ENCODE peak calls at places on chromosome 1, in ten cellular contexts. One of them, this sample, is unnamed.

GRCh38 chr1:233432916-233433315 is 105.4 kb downstream of the MAP3K21 start:
- DNase-seq in ELF-1: no peak
- DNase-seq in T-helper 9 cell: no peak
- DNase-seq in amniotic stem cell: no peak
- DNase-seq in EH: peak; percentile 1
- DNase-seq in dermis blood vessel endothelial cell: no peak
- DNase-seq in globus pallidus: no peak
- DNase-seq in endothelial cell: no peak
- DNase-seq in stimulated activated CD8-positive, alpha-beta memory T cell treated with anti-CD3 and anti-CD28 coated beads, Interleukin-15, amount 100 ng/mL, for 1 hour: no peak
- DNase-seq in NT2/D1: no peak
- DNase-seq in this sample: no peak

GRCh38 chr1:56491441-56491840 is 87.9 kb downstream of the PLPP3 start:
- DNase-seq in ELF-1: no peak
- DNase-seq in T-helper 9 cell: no peak
- DNase-seq in amniotic stem cell: no peak
- DNase-seq in EH: peak; percentile 86
- DNase-seq in dermis blood vessel endothelial cell: peak; percentile 75
- DNase-seq in globus pallidus: no peak
- DNase-seq in endothelial cell: no peak
- DNase-seq in stimulated activated CD8-positive, alpha-beta memory T cell treated with anti-CD3 and anti-CD28 coated beads, Interleukin-15, amount 100 ng/mL, for 1 hour: no peak
- DNase-seq in NT2/D1: no peak
- DNase-seq in this sample: peak; percentile 78

GRCh38 chr1:115228191-115228590 is 109.9 kb downstream of the NGF start:
- DNase-seq in ELF-1: no peak
- DNase-seq in T-helper 9 cell: no peak
- DNase-seq in amniotic stem cell: no peak
- DNase-seq in EH: no peak
- DNase-seq in dermis blood vessel endothelial cell: no peak
- DNase-seq in globus pallidus: no peak
- DNase-seq in endothelial cell: no peak
- DNase-seq in stimulated activated CD8-positive, alpha-beta memory T cell treated with anti-CD3 and anti-CD28 coated beads, Interleukin-15, amount 100 ng/mL, for 1 hour: no peak
- DNase-seq in NT2/D1: no peak
- DNase-seq in this sample: no peak

GRCh38 chr1:32487182-32487581 is 22.3 kb downstream of the ZBTB8B start:
- DNase-seq in ELF-1: no peak
- DNase-seq in T-helper 9 cell: no peak
- DNase-seq in amniotic stem cell: no peak
- DNase-seq in EH: no peak
- DNase-seq in dermis blood vessel endothelial cell: peak; percentile 50
- DNase-seq in globus pallidus: no peak
- DNase-seq in endothelial cell: no peak
- DNase-seq in stimulated activated CD8-positive, alpha-beta memory T cell treated with anti-CD3 and anti-CD28 coated beads, Interleukin-15, amount 100 ng/mL, for 1 hour: no peak
- DNase-seq in NT2/D1: no peak
- DNase-seq in this sample: peak; percentile 26

GRCh38 chr1:47023268-47024137 is at the start of gene CYP4X1:
- DNase-seq in ELF-1: peak; percentile 37
- DNase-seq in T-helper 9 cell: no peak
- DNase-seq in amniotic stem cell: no peak
- DNase-seq in EH: no peak
- DNase-seq in dermis blood vessel endothelial cell: peak; percentile 71
- DNase-seq in globus pallidus: no peak
- DNase-seq in endothelial cell: peak; percentile 18
- DNase-seq in stimulated activated CD8-positive, alpha-beta memory T cell treated with anti-CD3 and anti-CD28 coated beads, Interleukin-15, amount 100 ng/mL, for 1 hour: no peak
- DNase-seq in NT2/D1: peak; percentile 13
- DNase-seq in this sample: no peak

GRCh38 chr1:14602131-14602530 is 3.6 kb downstream of the KAZN start:
- DNase-seq in ELF-1: peak; percentile 28
- DNase-seq in T-helper 9 cell: no peak
- DNase-seq in amniotic stem cell: no peak
- DNase-seq in EH: no peak
- DNase-seq in dermis blood vessel endothelial cell: no peak
- DNase-seq in globus pallidus: no peak
- DNase-seq in endothelial cell: no peak
- DNase-seq in stimulated activated CD8-positive, alpha-beta memory T cell treated with anti-CD3 and anti-CD28 coated beads, Interleukin-15, amount 100 ng/mL, for 1 hour: no peak
- DNase-seq in NT2/D1: no peak
- DNase-seq in this sample: peak; percentile 62

GRCh38 chr1:58576727-58577675 is at the start of gene TACSTD2:
- DNase-seq in ELF-1: peak; percentile 82
- DNase-seq in T-helper 9 cell: no peak
- DNase-seq in amniotic stem cell: no peak
- DNase-seq in EH: no peak
- DNase-seq in dermis blood vessel endothelial cell: peak; percentile 72
- DNase-seq in globus pallidus: no peak
- DNase-seq in endothelial cell: peak; percentile 33
- DNase-seq in stimulated activated CD8-positive, alpha-beta memory T cell treated with anti-CD3 and anti-CD28 coated beads, Interleukin-15, amount 100 ng/mL, for 1 hour: no peak
- DNase-seq in NT2/D1: no peak
- DNase-seq in this sample: no peak

GRCh38 chr1:26848947-26849774 is 13.8 kb upstream of the SFN start:
- DNase-seq in ELF-1: no peak
- DNase-seq in T-helper 9 cell: no peak
- DNase-seq in amniotic stem cell: no peak
- DNase-seq in EH: peak; percentile 83
- DNase-seq in dermis blood vessel endothelial cell: peak; percentile 77
- DNase-seq in globus pallidus: no peak
- DNase-seq in endothelial cell: no peak
- DNase-seq in stimulated activated CD8-positive, alpha-beta memory T cell treated with anti-CD3 and anti-CD28 coated beads, Interleukin-15, amount 100 ng/mL, for 1 hour: no peak
- DNase-seq in NT2/D1: no peak
- DNase-seq in this sample: peak; percentile 95

GRCh38 chr1:94237291-94238226 is at the start of gene ARHGAP29:
- DNase-seq in ELF-1: peak; percentile 92
- DNase-seq in T-helper 9 cell: no peak
- DNase-seq in amniotic stem cell: peak; percentile 40
- DNase-seq in EH: peak; percentile 77
- DNase-seq in dermis blood vessel endothelial cell: peak; percentile 92
- DNase-seq in globus pallidus: no peak
- DNase-seq in endothelial cell: peak; percentile 94
- DNase-seq in stimulated activated CD8-positive, alpha-beta memory T cell treated with anti-CD3 and anti-CD28 coated beads, Interleukin-15, amount 100 ng/mL, for 1 hour: no peak
- DNase-seq in NT2/D1: peak; percentile 72
- DNase-seq in this sample: peak; percentile 82